ENCODE peak calls at places on chromosomes 2 and 18, in four cellular contexts. B is HepG2, N is IMR-90, H is cardiac muscle cell. K is an unnamed sample. For H3K4me1, the result is how much of the 10 kb centered on the place peaks cover.

GRCh38 chr18:11689031-11689971 is at the start of gene GNAL:
- DNase-seq in B (peak), N (peak), H (peak), K (peak)

GRCh38 chr2:168567840-168568239 is 111.8 kb downstream of the CERS6 start:
- DNase-seq in H (no peak), B (no peak), N (no peak), K (no peak)

GRCh38 chr2:122707224-122707824 is 951.9 kb downstream of the TSN start:
- DNase-seq in B (no peak), N (no peak), H (no peak), K (no peak)

GRCh38 chr18:32078845-32079244 is 12.8 kb upstream of the RNF138 start:
- DNase-seq in H (no peak), B (no peak), N (no peak), K (no peak)

GRCh38 chr2:102126660-102127059 is 15.9 kb upstream of the IL1R1 start:
- DNase-seq in B (no peak), N (peak), H (no peak), K (no peak)

GRCh38 chr2:108534577-108535379 is 508 bp downstream of the LIMS1 start:
- DNase-seq in H (peak), B (peak), N (no peak), K (peak)

GRCh38 chr2:31475692-31476091 is 61.1 kb upstream of the XDH start:
- DNase-seq in H (no peak), B (no peak), N (peak), K (no peak)

GRCh38 chr2:64404002-64404731 is 49.8 kb upstream of the LGALSL start:
- DNase-seq in N (peak), B (peak), H (peak), K (peak)

GRCh38 chr2:190882831-190883582 is 2.4 kb downstream of the GLS start:
- DNase-seq in N (no peak), H (peak), B (no peak), K (no peak)

GRCh38 chr18:9866627-9867453 is 18.9 kb upstream of the TXNDC2 start:
- DNase-seq in N (no peak), B (no peak), H (no peak), K (no peak)

GRCh38 chr2:149732001-149732685 is 144.6 kb upstream of the MMADHC start:
- DNase-seq in B (no peak), N (peak), H (no peak), K (no peak)

GRCh38 chr2:144143294-144144092 is 376.4 kb downstream of the ZEB2 start:
- DNase-seq in B (no peak), H (no peak), N (no peak), K (no peak)

GRCh38 chr2:58240595-58240937 is 559 bp downstream of the FANCL start:
- DNase-seq in B (peak), H (peak), N (no peak), K (no peak)

DNA sequence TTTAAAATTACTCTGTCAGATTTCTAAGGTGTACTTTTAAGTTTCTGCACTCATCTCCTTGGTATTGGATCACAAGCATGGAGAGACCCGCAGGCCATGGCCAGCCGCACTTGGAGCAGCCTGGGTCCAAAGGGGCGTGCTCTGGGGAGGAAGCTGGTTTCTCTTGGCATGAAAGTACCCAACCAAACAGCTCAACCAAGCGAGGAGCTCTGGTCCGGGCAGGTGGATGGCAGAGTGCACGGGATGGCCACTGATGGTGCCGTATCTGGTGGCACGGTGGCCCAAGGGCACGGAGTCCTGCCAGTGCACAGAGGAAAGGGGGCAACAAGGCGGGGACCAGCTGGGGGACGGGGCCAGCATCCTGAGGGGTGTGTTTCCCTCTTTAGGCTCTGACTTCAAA is 32.2 kb upstream of the MCFD2 start:
- DNase-seq in N (no peak), H (no peak), B (no peak), K (no peak)
- H3K4me1 ChIP-seq in N (under half), H (under half), B (under half), K (under half)

DNA sequence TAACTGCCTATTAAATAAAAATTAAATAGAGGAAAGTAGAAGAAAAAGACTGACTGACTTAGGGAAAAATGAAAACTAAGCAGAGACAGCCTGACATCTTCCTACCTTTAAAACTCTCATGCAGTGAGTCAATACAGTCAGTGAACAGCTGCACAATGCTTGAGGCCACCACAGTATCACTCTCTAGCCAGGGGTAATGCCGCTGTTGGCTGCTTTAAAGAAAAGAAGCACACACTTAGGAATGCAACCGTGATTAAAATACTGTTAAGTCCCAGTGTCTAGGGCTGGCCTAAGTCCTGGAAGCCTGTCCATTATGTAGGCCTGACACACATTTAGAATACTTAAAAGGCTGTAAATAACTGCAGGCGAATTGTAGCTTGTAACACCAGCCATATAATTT is 50.7 kb downstream of the SIGLEC15 start:
- DNase-seq in B (no peak), N (peak), H (no peak), K (no peak)
- H3K27ac ChIP-seq in B (no peak), N (no peak), H (no peak), K (no peak)

DNA sequence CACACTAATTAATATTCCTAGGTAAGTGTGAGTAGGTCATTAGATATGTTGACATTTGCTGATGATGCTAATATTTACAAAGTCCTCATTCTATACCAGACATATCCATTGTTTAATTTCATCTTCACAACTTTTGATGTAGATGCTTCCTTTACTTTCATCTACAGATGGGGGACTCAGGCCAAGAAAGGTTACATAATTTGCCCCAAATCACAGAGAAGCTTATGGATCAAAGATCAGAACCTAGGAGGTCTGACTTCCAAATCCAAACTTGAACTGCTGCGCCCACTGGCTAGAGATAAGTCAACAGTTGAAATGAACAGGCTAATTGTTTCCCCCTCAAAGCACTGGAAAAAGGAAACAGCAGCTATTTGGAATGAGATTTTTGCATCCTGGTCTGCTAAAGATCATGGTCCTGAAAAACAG is 95.6 kb upstream of the TMEM178A start:
- DNase-seq in B (peak), H (no peak), N (no peak), K (no peak)
- H3K4me1 ChIP-seq in B (under half), H (under half), N (under half), K (under half)

GRCh38 chr2:216724190-216724589 is 28.8 kb upstream of the IGFBP5 start:
- DNase-seq in N (no peak), B (no peak), H (no peak), K (no peak)

GRCh38 chr2:216717907-216718615 is 22.7 kb upstream of the IGFBP5 start:
- DNase-seq in B (no peak), H (no peak), N (no peak), K (no peak)

GRCh38 chr2:216717491-216717901 is 22.1 kb upstream of the IGFBP5 start:
- DNase-seq in N (no peak), H (no peak), B (no peak), K (no peak)

GRCh38 chr2:216721141-216721540 is 25.8 kb upstream of the IGFBP5 start:
- DNase-seq in B (no peak), H (no peak), N (no peak), K (no peak)

GRCh38 chr2:216720722-216721121 is 25.4 kb upstream of the IGFBP5 start:
- DNase-seq in H (no peak), N (no peak), B (no peak), K (no peak)
- H3K27ac ChIP-seq in H (no peak), N (no peak), B (no peak), K (no peak)

GRCh38 chr2:9296559-9296958 is 89.9 kb downstream of the ASAP2 start:
- DNase-seq in H (no peak), B (no peak), N (no peak), K (no peak)
- H3K4me1 ChIP-seq in H (under half), B (under half), N (under half), K (under half)

GRCh38 chr2:174800436-174801195 is 36.3 kb upstream of the CHRNA1 start:
- DNase-seq in N (peak), B (no peak), H (no peak), K (no peak)
- H3K27ac ChIP-seq in N (peak), B (no peak), H (no peak), K (no peak)

K was measured in Peyer's patch.